ENCODE peak calls at places on chromosomes 12 and 14, in four cellular contexts. L is NCI-H1417, A is ELF-1, V is AG08395. X is an unnamed sample.

GRCh38 chr12:88391556-88391955 is 188.7 kb downstream of the KITLG start:
- DNase-seq in V (peak), A (no peak), L (no peak), X (no peak)

GRCh38 chr14:31962920-31963319 is 114.2 kb upstream of the ARHGAP5 start:
- DNase-seq in V (no peak), L (no peak), A (no peak), X (peak)

GRCh38 chr14:105838591-105839424 is 312.4 kb downstream of the TMEM121 start:
- DNase-seq in A (no peak), L (no peak), V (no peak), X (no peak)

GRCh38 chr12:76455582-76456345 is 103.8 kb downstream of the OSBPL8 start:
- DNase-seq in V (peak), A (no peak), L (peak), X (peak)

GRCh38 chr14:93797536-93797935 is 9.3 kb upstream of the PRIMA1 start:
- DNase-seq in L (no peak), V (no peak), A (no peak), X (no peak)

GRCh38 chr14:80584638-80585505 is 356.7 kb downstream of the CEP128 start:
- DNase-seq in V (no peak), A (no peak), L (peak), X (no peak)

GRCh38 chr12:50231346-50231745 is 52.0 kb downstream of the LIMA1 start:
- DNase-seq in V (no peak), L (no peak), A (no peak), X (no peak)

GRCh38 chr12:252634-253033 is 10.0 kb downstream of the SLC6A13 start:
- DNase-seq in L (peak), A (no peak), V (no peak), X (no peak)

GRCh38 chr12:59067068-59067467 is 146.8 kb upstream of the LRIG3 start:
- DNase-seq in V (peak), A (no peak), L (peak), X (no peak)

GRCh38 chr12:124655317-124656213 is 88.2 kb upstream of the NCOR2 start:
- DNase-seq in L (peak), A (peak), V (peak), X (peak)

GRCh38 chr14:100914597-100915021 is 11.1 kb upstream of the RTL1 start:
- DNase-seq in V (no peak), A (no peak), L (no peak), X (no peak)

GRCh38 chr12:16150290-16150689 is 127.2 kb downstream of the SLC15A5 start:
- DNase-seq in V (no peak), A (no peak), L (peak), X (no peak)

GRCh38 chr14:70269582-70269981 is 80.8 kb upstream of the SLC8A3 start:
- DNase-seq in V (no peak), A (no peak), L (no peak), X (no peak)

GRCh38 chr14:69360438-69361108 is 37.5 kb downstream of the ERH start:
- DNase-seq in L (peak), A (no peak), V (no peak), X (no peak)

GRCh38 chr12:23657598-23657997 is 291.9 kb downstream of the SOX5 start:
- DNase-seq in A (no peak), V (no peak), L (no peak), X (no peak)

GRCh38 chr14:96324219-96324618 is 38.9 kb downstream of the ATG2B start:
- DNase-seq in V (no peak), L (no peak), A (no peak), X (no peak)

GRCh38 chr12:89540586-89540985 is 14.7 kb upstream of the POC1B start:
- DNase-seq in L (no peak), V (no peak), A (no peak), X (no peak)

GRCh38 chr12:120369476-120370342 is 745 bp upstream of the MSI1 start:
- DNase-seq in V (no peak), L (peak), A (no peak), X (peak)

GRCh38 chr12:91677556-91677955 is 468.1 kb downstream of the BTG1 start:
- DNase-seq in A (no peak), V (no peak), L (no peak), X (no peak)

GRCh38 chr14:105051182-105052109 is 13.8 kb downstream of the GPR132 start:
- DNase-seq in V (no peak), L (no peak), A (no peak), X (no peak)

GRCh38 chr12:115245005-115245404 is 561.0 kb upstream of the TBX3 start:
- DNase-seq in L (no peak), V (no peak), A (no peak), X (no peak)

GRCh38 chr12:6942331-6942665 is 1.3 kb upstream of the RNU7-1 start:
- DNase-seq in L (no peak), V (no peak), A (no peak), X (no peak)

GRCh38 chr12:47394070-47394469 is 311.8 kb downstream of the RPAP3 start:
- DNase-seq in A (no peak), L (no peak), V (no peak), X (no peak)

GRCh38 chr14:58501214-58501816 is 73.8 kb downstream of the KIAA0586 start:
- DNase-seq in A (no peak), V (peak), L (peak), X (peak)

GRCh38 chr14:73386342-73386741 is 72.0 kb downstream of the NUMB start:
- DNase-seq in L (no peak), V (no peak), A (no peak), X (no peak)

GRCh38 chr14:68638056-68638816 is 154.6 kb downstream of the ZFP36L1 start:
- DNase-seq in V (no peak), A (no peak), L (no peak), X (no peak)

GRCh38 chr12:119911147-119911546 is 34.0 kb upstream of the CIT start:
- DNase-seq in V (peak), L (no peak), A (no peak), X (no peak)

GRCh38 chr14:45252356-45253069 is 489 bp downstream of the MIS18BP1 start:
- DNase-seq in V (no peak), A (peak), L (peak), X (peak)

GRCh38 chr14:102591372-102591943 is 991 bp upstream of the RCOR1 start:
- DNase-seq in A (no peak), V (peak), L (peak), X (peak)

GRCh38 chr14:79369359-79370332 is 841.7 kb downstream of the DIO2 start:
- DNase-seq in L (no peak), V (no peak), A (no peak), X (no peak)

GRCh38 chr14:101075025-101075800 is 171.7 kb upstream of the RTL1 start:
- DNase-seq in V (no peak), L (no peak), A (no peak), X (no peak)

GRCh38 chr14:54564799-54565235 is 2.1 kb upstream of the SAMD4A start:
- DNase-seq in V (peak), L (no peak), A (no peak), X (peak)

GRCh38 chr14:103224996-103225874 is 102.0 kb downstream of the TNFAIP2 start:
- DNase-seq in L (no peak), V (no peak), A (no peak), X (no peak)

GRCh38 chr12:26153421-26154154 is 28.8 kb upstream of the BHLHE41 start:
- DNase-seq in L (no peak), V (peak), A (no peak), X (no peak)

GRCh38 chr12:48980389-48980952 is 2.3 kb downstream of the WNT1 start:
- DNase-seq in A (peak), L (peak), V (no peak), X (peak)

GRCh38 chr12:118821386-118821928 is 159.9 kb upstream of the SRRM4 start:
- DNase-seq in A (no peak), V (no peak), L (no peak), X (peak)

GRCh38 chr12:23927907-23928306 is 21.6 kb downstream of the SOX5 start:
- DNase-seq in A (no peak), L (peak), V (no peak), X (no peak)

GRCh38 chr12:461425-461824 is 1.7 kb downstream of the B4GALNT3 start:
- DNase-seq in A (no peak), L (no peak), V (no peak), X (no peak)

GRCh38 chr14:99042376-99043257 is 229.4 kb downstream of the BCL11B start:
- DNase-seq in V (no peak), L (no peak), A (no peak), X (no peak)

X was measured in neural progenitor cell.